ENCODE peak calls at places on chromosome 12, in six cellular contexts. One of them, this sample, is unnamed.

GRCh38 chr12:24605466-24605865 is 343.4 kb downstream of the BCAT1 start:
- DNase-seq in HFFc6: no peak
- DNase-seq in spleen: no peak
- DNase-seq in nephron progenitor cell: no peak
- DNase-seq in AG10803: no peak
- DNase-seq in ovary: no peak
- DNase-seq in this sample: no peak

GRCh38 chr12:57889541-57889989 is 43.0 kb upstream of the CTDSP2 start:
- DNase-seq in HFFc6: peak; percentile 39
- DNase-seq in spleen: no peak
- DNase-seq in nephron progenitor cell: no peak
- DNase-seq in AG10803: peak; percentile 97
- DNase-seq in ovary: peak; percentile 80
- DNase-seq in this sample: peak; percentile 93

GRCh38 chr12:112973712-112974305 is 4.5 kb upstream of the OAS2 start:
- DNase-seq in HFFc6: no peak
- DNase-seq in spleen: no peak
- DNase-seq in nephron progenitor cell: no peak
- DNase-seq in AG10803: peak; percentile 6
- DNase-seq in ovary: no peak
- DNase-seq in this sample: no peak

GRCh38 chr12:95424271-95424994 is 49.5 kb upstream of the METAP2 start:
- DNase-seq in HFFc6: no peak
- DNase-seq in spleen: no peak
- DNase-seq in nephron progenitor cell: no peak
- DNase-seq in AG10803: no peak
- DNase-seq in ovary: no peak
- DNase-seq in this sample: no peak

GRCh38 chr12:96501139-96501741 is 11.9 kb downstream of the CFAP54 start:
- DNase-seq in HFFc6: peak; percentile 30
- DNase-seq in spleen: peak; percentile 82
- DNase-seq in nephron progenitor cell: no peak
- DNase-seq in AG10803: peak; percentile 67
- DNase-seq in ovary: no peak
- DNase-seq in this sample: no peak

GRCh38 chr12:53533476-53533875 is 26.2 kb upstream of the NPFF start:
- DNase-seq in HFFc6: no peak
- DNase-seq in spleen: no peak
- DNase-seq in nephron progenitor cell: no peak
- DNase-seq in AG10803: no peak
- DNase-seq in ovary: no peak
- DNase-seq in this sample: no peak

GRCh38 chr12:108313609-108314331 is 25.3 kb downstream of the CMKLR1 start:
- DNase-seq in HFFc6: no peak
- DNase-seq in spleen: peak; percentile 80
- DNase-seq in nephron progenitor cell: no peak
- DNase-seq in AG10803: no peak
- DNase-seq in ovary: no peak
- DNase-seq in this sample: no peak

GRCh38 chr12:109356586-109356985 is 8.9 kb downstream of the MYO1H start:
- DNase-seq in HFFc6: no peak
- DNase-seq in spleen: no peak
- DNase-seq in nephron progenitor cell: no peak
- DNase-seq in AG10803: no peak
- DNase-seq in ovary: no peak
- DNase-seq in this sample: no peak

GRCh38 chr12:47881041-47881440 is 23.8 kb downstream of the VDR start:
- DNase-seq in HFFc6: no peak
- DNase-seq in spleen: no peak
- DNase-seq in nephron progenitor cell: no peak
- DNase-seq in AG10803: no peak
- DNase-seq in ovary: no peak
- DNase-seq in this sample: no peak

GRCh38 chr12:106541201-106541600 is 41.6 kb upstream of the RFX4 start:
- DNase-seq in HFFc6: no peak
- DNase-seq in spleen: no peak
- DNase-seq in nephron progenitor cell: no peak
- DNase-seq in AG10803: no peak
- DNase-seq in ovary: no peak
- DNase-seq in this sample: no peak

GRCh38 chr12:78641837-78642423 is 222.6 kb upstream of the SYT1 start:
- DNase-seq in HFFc6: peak; percentile 5
- DNase-seq in spleen: no peak
- DNase-seq in nephron progenitor cell: no peak
- DNase-seq in AG10803: peak; percentile 12
- DNase-seq in ovary: no peak
- DNase-seq in this sample: no peak

GRCh38 chr12:116010467-116010866 is 267.0 kb downstream of the MED13L start:
- DNase-seq in HFFc6: no peak
- DNase-seq in spleen: no peak
- DNase-seq in nephron progenitor cell: no peak
- DNase-seq in AG10803: no peak
- DNase-seq in ovary: no peak
- DNase-seq in this sample: no peak

GRCh38 chr12:124578445-124578844 is 11.0 kb upstream of the NCOR2 start:
- DNase-seq in HFFc6: no peak
- DNase-seq in spleen: no peak
- DNase-seq in nephron progenitor cell: no peak
- DNase-seq in AG10803: no peak
- DNase-seq in ovary: no peak
- DNase-seq in this sample: no peak

GRCh38 chr12:20567413-20567812 is 127.7 kb upstream of the SLCO1C1 start:
- DNase-seq in HFFc6: no peak
- DNase-seq in spleen: no peak
- DNase-seq in nephron progenitor cell: no peak
- DNase-seq in AG10803: no peak
- DNase-seq in ovary: no peak
- DNase-seq in this sample: no peak

GRCh38 chr12:1932264-1932777 is 13.9 kb upstream of the CACNA2D4 start:
- DNase-seq in HFFc6: no peak
- DNase-seq in spleen: peak; percentile 70
- DNase-seq in nephron progenitor cell: no peak
- DNase-seq in AG10803: peak; percentile 30
- DNase-seq in ovary: peak; percentile 24
- DNase-seq in this sample: peak; percentile 89

DNA sequence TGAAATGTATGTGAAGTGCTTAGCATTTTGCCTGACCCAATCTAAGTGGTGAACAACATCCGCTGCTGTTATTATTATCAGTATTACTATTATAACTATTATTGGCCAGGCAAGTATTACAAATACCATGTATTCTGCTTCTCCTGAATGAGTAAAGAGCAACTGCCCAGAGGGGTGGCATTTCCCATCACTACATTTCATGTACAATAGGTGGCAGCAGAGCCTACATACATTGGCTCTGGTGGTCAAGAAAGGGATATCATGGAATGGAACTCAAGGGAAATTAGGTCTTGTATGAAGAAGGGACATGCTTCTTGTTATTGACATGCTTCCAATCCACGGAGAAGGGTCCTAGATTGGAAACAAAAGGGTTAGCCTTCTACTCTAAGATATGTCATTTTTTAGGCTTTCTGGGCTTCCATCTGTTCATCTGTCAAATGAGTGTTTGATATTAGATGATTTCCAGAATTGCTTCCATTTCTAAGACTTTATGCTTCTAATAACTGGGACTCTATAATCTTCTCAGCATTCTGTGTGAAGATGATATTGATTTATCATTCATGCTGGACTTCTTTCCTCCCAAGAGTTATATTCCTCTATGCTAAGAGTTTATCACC is 239.0 kb downstream of the SSPN start:
- DNase-seq in HFFc6: peak; percentile 69
- DNase-seq in spleen: no peak
- DNase-seq in nephron progenitor cell: peak; percentile 20
- DNase-seq in AG10803: peak; percentile 71
- DNase-seq in ovary: no peak
- DNase-seq in this sample: no peak
- TF ChIP-seq CTCF in HFFc6: peak; percentile 86
- TF ChIP-seq CTCF in spleen: peak; percentile 42
- TF ChIP-seq CTCF in nephron progenitor cell: peak; percentile 81
- TF ChIP-seq CTCF in AG10803: peak; percentile 97
- TF ChIP-seq CTCF in ovary: peak; percentile 12
- TF ChIP-seq CTCF in this sample: no peak

GRCh38 chr12:3035815-3036702 is 41.1 kb upstream of the TSPAN9 start:
- DNase-seq in HFFc6: peak; percentile 26
- DNase-seq in spleen: no peak
- DNase-seq in nephron progenitor cell: no peak
- DNase-seq in AG10803: no peak
- DNase-seq in ovary: no peak
- DNase-seq in this sample: no peak
- TF ChIP-seq CTCF in HFFc6: peak; percentile 72
- TF ChIP-seq CTCF in spleen: no peak
- TF ChIP-seq CTCF in nephron progenitor cell: peak; percentile 44
- TF ChIP-seq CTCF in AG10803: peak; percentile 50
- TF ChIP-seq CTCF in ovary: no peak
- TF ChIP-seq CTCF in this sample: no peak

GRCh38 chr12:87274594-87275245 is 754.5 kb downstream of the C12orf50 start:
- DNase-seq in HFFc6: no peak
- DNase-seq in spleen: no peak
- DNase-seq in nephron progenitor cell: peak; percentile 5
- DNase-seq in AG10803: no peak
- DNase-seq in ovary: no peak
- DNase-seq in this sample: no peak
- TF ChIP-seq CTCF in HFFc6: peak; percentile 34
- TF ChIP-seq CTCF in spleen: no peak
- TF ChIP-seq CTCF in nephron progenitor cell: peak; percentile 73
- TF ChIP-seq CTCF in AG10803: peak; percentile 33
- TF ChIP-seq CTCF in ovary: no peak
- TF ChIP-seq CTCF in this sample: no peak

DNA sequence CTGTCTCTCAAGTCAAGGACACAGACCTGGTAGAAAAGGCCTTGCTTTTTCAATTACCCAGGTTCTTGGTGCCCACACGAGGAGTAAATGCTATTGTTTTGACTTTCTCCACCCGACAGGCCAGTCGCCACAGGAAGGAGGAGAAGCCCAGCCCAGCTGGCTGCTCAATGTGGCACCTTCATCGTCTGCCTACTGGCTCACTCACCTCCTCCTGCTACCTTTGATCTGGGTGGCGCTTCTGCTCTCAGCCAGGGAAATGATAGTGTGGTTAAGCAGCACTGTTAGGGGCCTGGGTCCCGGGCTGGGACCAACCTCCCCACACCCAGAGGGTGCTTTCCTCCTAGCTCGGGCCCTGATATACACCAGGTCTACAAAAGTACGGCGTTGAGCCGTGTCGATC is 75.0 kb upstream of the FZD10 start:
- DNase-seq in HFFc6: no peak
- DNase-seq in spleen: no peak
- DNase-seq in nephron progenitor cell: no peak
- DNase-seq in AG10803: no peak
- DNase-seq in ovary: no peak
- DNase-seq in this sample: no peak
- TF ChIP-seq CTCF in HFFc6: no peak
- TF ChIP-seq CTCF in spleen: no peak
- TF ChIP-seq CTCF in nephron progenitor cell: no peak
- TF ChIP-seq CTCF in AG10803: no peak
- TF ChIP-seq CTCF in ovary: no peak
- TF ChIP-seq CTCF in this sample: no peak

This sample was measured in coronary artery.